ENCODE peak calls at places on chromosomes 6 and 20, in eight cellular contexts. One of them, this sample, is unnamed.

GRCh38 chr6:108610270-108610839 is 49.6 kb downstream of the FOXO3 start:
- DNase-seq in ascending aorta: no peak
- DNase-seq in thoracic aorta: no peak
- DNase-seq in mucosa of descending colon: no peak
- DNase-seq in thyroid gland: no peak
- DNase-seq in brain microvascular endothelial cell: no peak
- DNase-seq in tibial artery: no peak
- DNase-seq in body of pancreas: no peak
- DNase-seq in this sample: no peak

GRCh38 chr6:169092375-169092774 is 161.3 kb downstream of the THBS2 start:
- DNase-seq in tibial artery: no peak
- DNase-seq in brain microvascular endothelial cell: peak; percentile 40
- DNase-seq in thyroid gland: no peak
- DNase-seq in thoracic aorta: no peak
- DNase-seq in body of pancreas: no peak
- DNase-seq in ascending aorta: no peak
- DNase-seq in mucosa of descending colon: no peak
- DNase-seq in this sample: peak; percentile 71

GRCh38 chr20:23367770-23368169 is 5.8 kb downstream of the GZF1 start:
- DNase-seq in tibial artery: no peak
- DNase-seq in thyroid gland: no peak
- DNase-seq in brain microvascular endothelial cell: no peak
- DNase-seq in body of pancreas: no peak
- DNase-seq in mucosa of descending colon: no peak
- DNase-seq in ascending aorta: no peak
- DNase-seq in thoracic aorta: no peak
- DNase-seq in this sample: no peak

GRCh38 chr20:21571841-21572690 is 58.2 kb upstream of the NKX2-2 start:
- DNase-seq in ascending aorta: no peak
- DNase-seq in mucosa of descending colon: no peak
- DNase-seq in body of pancreas: peak; percentile 16
- DNase-seq in thyroid gland: no peak
- DNase-seq in thoracic aorta: no peak
- DNase-seq in brain microvascular endothelial cell: no peak
- DNase-seq in tibial artery: no peak
- DNase-seq in this sample: peak; percentile 7

GRCh38 chr20:54113553-54113952 is 43.2 kb upstream of the BCAS1 start:
- DNase-seq in brain microvascular endothelial cell: no peak
- DNase-seq in mucosa of descending colon: no peak
- DNase-seq in ascending aorta: no peak
- DNase-seq in thoracic aorta: no peak
- DNase-seq in tibial artery: no peak
- DNase-seq in thyroid gland: no peak
- DNase-seq in body of pancreas: no peak
- DNase-seq in this sample: no peak

GRCh38 chr6:54018722-54019121 is 92.5 kb upstream of the MLIP start:
- DNase-seq in ascending aorta: no peak
- DNase-seq in thyroid gland: no peak
- DNase-seq in mucosa of descending colon: no peak
- DNase-seq in tibial artery: no peak
- DNase-seq in body of pancreas: no peak
- DNase-seq in thoracic aorta: no peak
- DNase-seq in brain microvascular endothelial cell: no peak
- DNase-seq in this sample: no peak

GRCh38 chr6:104956663-104957294 is at the start of gene LIN28B:
- DNase-seq in ascending aorta: no peak
- DNase-seq in body of pancreas: no peak
- DNase-seq in thyroid gland: no peak
- DNase-seq in thoracic aorta: no peak
- DNase-seq in mucosa of descending colon: no peak
- DNase-seq in brain microvascular endothelial cell: no peak
- DNase-seq in tibial artery: no peak
- DNase-seq in this sample: no peak

GRCh38 chr6:394641-395289 is 3.2 kb downstream of the IRF4 start:
- DNase-seq in brain microvascular endothelial cell: no peak
- DNase-seq in thoracic aorta: no peak
- DNase-seq in tibial artery: no peak
- DNase-seq in mucosa of descending colon: no peak
- DNase-seq in thyroid gland: no peak
- DNase-seq in body of pancreas: no peak
- DNase-seq in ascending aorta: no peak
- DNase-seq in this sample: no peak

GRCh38 chr6:136747538-136747937 is 44.7 kb downstream of the MAP3K5 start:
- DNase-seq in thyroid gland: no peak
- DNase-seq in body of pancreas: no peak
- DNase-seq in thoracic aorta: no peak
- DNase-seq in brain microvascular endothelial cell: no peak
- DNase-seq in mucosa of descending colon: no peak
- DNase-seq in ascending aorta: no peak
- DNase-seq in tibial artery: no peak
- DNase-seq in this sample: no peak

GRCh38 chr20:41392295-41392694 is 25.7 kb upstream of the EMILIN3 start:
- DNase-seq in body of pancreas: no peak
- DNase-seq in mucosa of descending colon: no peak
- DNase-seq in thyroid gland: no peak
- DNase-seq in tibial artery: no peak
- DNase-seq in brain microvascular endothelial cell: no peak
- DNase-seq in ascending aorta: no peak
- DNase-seq in thoracic aorta: no peak
- DNase-seq in this sample: no peak

GRCh38 chr20:2750343-2751251 is 49.8 kb downstream of the CPXM1 start:
- DNase-seq in body of pancreas: no peak
- DNase-seq in brain microvascular endothelial cell: peak; percentile 12
- DNase-seq in tibial artery: peak; percentile 57
- DNase-seq in ascending aorta: no peak
- DNase-seq in thyroid gland: no peak
- DNase-seq in thoracic aorta: no peak
- DNase-seq in mucosa of descending colon: peak; percentile 66
- DNase-seq in this sample: peak; percentile 57

GRCh38 chr20:53903652-53903987 is 166.8 kb downstream of the BCAS1 start:
- DNase-seq in body of pancreas: no peak
- DNase-seq in tibial artery: no peak
- DNase-seq in thoracic aorta: no peak
- DNase-seq in ascending aorta: no peak
- DNase-seq in brain microvascular endothelial cell: no peak
- DNase-seq in thyroid gland: no peak
- DNase-seq in mucosa of descending colon: no peak
- DNase-seq in this sample: no peak

GRCh38 chr20:22584630-22584921 is 204 bp upstream of the FOXA2 start:
- DNase-seq in thyroid gland: peak; percentile 77
- DNase-seq in ascending aorta: no peak
- DNase-seq in brain microvascular endothelial cell: no peak
- DNase-seq in body of pancreas: peak; percentile 94
- DNase-seq in thoracic aorta: no peak
- DNase-seq in tibial artery: no peak
- DNase-seq in mucosa of descending colon: peak; percentile 91
- DNase-seq in this sample: no peak

GRCh38 chr20:57653910-57654309 is 33.7 kb upstream of the ZBP1 start:
- DNase-seq in brain microvascular endothelial cell: no peak
- DNase-seq in mucosa of descending colon: no peak
- DNase-seq in body of pancreas: no peak
- DNase-seq in thoracic aorta: no peak
- DNase-seq in ascending aorta: no peak
- DNase-seq in thyroid gland: no peak
- DNase-seq in tibial artery: no peak
- DNase-seq in this sample: no peak

GRCh38 chr20:61932711-61933480 is 132.8 kb downstream of the TAF4 start:
- DNase-seq in tibial artery: peak; percentile 13
- DNase-seq in thoracic aorta: no peak
- DNase-seq in brain microvascular endothelial cell: no peak
- DNase-seq in thyroid gland: no peak
- DNase-seq in ascending aorta: no peak
- DNase-seq in mucosa of descending colon: peak; percentile 41
- DNase-seq in body of pancreas: no peak
- DNase-seq in this sample: no peak

GRCh38 chr6:86756623-86757246 is 180.6 kb upstream of the HTR1E start:
- DNase-seq in thyroid gland: no peak
- DNase-seq in brain microvascular endothelial cell: no peak
- DNase-seq in ascending aorta: no peak
- DNase-seq in thoracic aorta: no peak
- DNase-seq in body of pancreas: no peak
- DNase-seq in tibial artery: no peak
- DNase-seq in mucosa of descending colon: no peak
- DNase-seq in this sample: no peak

GRCh38 chr20:52975024-52975732 is 3.0 kb downstream of the TSHZ2 start:
- DNase-seq in body of pancreas: no peak
- DNase-seq in thoracic aorta: no peak
- DNase-seq in mucosa of descending colon: no peak
- DNase-seq in thyroid gland: no peak
- DNase-seq in tibial artery: no peak
- DNase-seq in ascending aorta: no peak
- DNase-seq in brain microvascular endothelial cell: no peak
- DNase-seq in this sample: peak; percentile 35

GRCh38 chr6:157825243-157825904 is 2.3 kb downstream of the SNX9 start:
- DNase-seq in body of pancreas: no peak
- DNase-seq in brain microvascular endothelial cell: no peak
- DNase-seq in thyroid gland: no peak
- DNase-seq in ascending aorta: no peak
- DNase-seq in thoracic aorta: no peak
- DNase-seq in tibial artery: no peak
- DNase-seq in mucosa of descending colon: no peak
- DNase-seq in this sample: no peak

GRCh38 chr6:30682181-30683117 is 4.0 kb downstream of the PPP1R18 start:
- DNase-seq in body of pancreas: peak; percentile 47
- DNase-seq in tibial artery: peak; percentile 84
- DNase-seq in mucosa of descending colon: peak; percentile 96
- DNase-seq in brain microvascular endothelial cell: peak; percentile 88
- DNase-seq in thoracic aorta: peak; percentile 72
- DNase-seq in ascending aorta: peak; percentile 81
- DNase-seq in thyroid gland: peak; percentile 61
- DNase-seq in this sample: peak; percentile 75

GRCh38 chr6:22113046-22113766 is 183.6 kb downstream of the PRL start:
- DNase-seq in ascending aorta: no peak
- DNase-seq in thyroid gland: peak; percentile 1
- DNase-seq in mucosa of descending colon: no peak
- DNase-seq in body of pancreas: no peak
- DNase-seq in thoracic aorta: peak; percentile 14
- DNase-seq in brain microvascular endothelial cell: peak; percentile 99
- DNase-seq in tibial artery: peak; percentile 65
- DNase-seq in this sample: peak; percentile 99

GRCh38 chr6:29499704-29500103 is 11.9 kb upstream of the MAS1L start:
- DNase-seq in ascending aorta: no peak
- DNase-seq in thyroid gland: no peak
- DNase-seq in body of pancreas: no peak
- DNase-seq in thoracic aorta: no peak
- DNase-seq in mucosa of descending colon: no peak
- DNase-seq in brain microvascular endothelial cell: no peak
- DNase-seq in tibial artery: no peak
- DNase-seq in this sample: no peak

GRCh38 chr6:6825986-6826901 is 237.7 kb downstream of the LY86 start:
- DNase-seq in brain microvascular endothelial cell: no peak
- DNase-seq in tibial artery: peak; percentile 41
- DNase-seq in thyroid gland: peak; percentile 47
- DNase-seq in body of pancreas: no peak
- DNase-seq in mucosa of descending colon: no peak
- DNase-seq in thoracic aorta: no peak
- DNase-seq in ascending aorta: no peak
- DNase-seq in this sample: peak; percentile 29

GRCh38 chr20:48486065-48486464 is 341.7 kb downstream of the PREX1 start:
- DNase-seq in body of pancreas: no peak
- DNase-seq in thoracic aorta: no peak
- DNase-seq in thyroid gland: no peak
- DNase-seq in ascending aorta: no peak
- DNase-seq in tibial artery: no peak
- DNase-seq in brain microvascular endothelial cell: no peak
- DNase-seq in mucosa of descending colon: no peak
- DNase-seq in this sample: no peak

GRCh38 chr20:49993301-49993751 is 10.5 kb downstream of the SNAI1 start:
- DNase-seq in mucosa of descending colon: no peak
- DNase-seq in tibial artery: peak; percentile 55
- DNase-seq in thoracic aorta: no peak
- DNase-seq in brain microvascular endothelial cell: no peak
- DNase-seq in thyroid gland: no peak
- DNase-seq in ascending aorta: no peak
- DNase-seq in body of pancreas: no peak
- DNase-seq in this sample: peak; percentile 44

GRCh38 chr20:59386819-59387218 is 86.4 kb downstream of the EDN3 start:
- DNase-seq in thyroid gland: no peak
- DNase-seq in body of pancreas: no peak
- DNase-seq in thoracic aorta: no peak
- DNase-seq in mucosa of descending colon: no peak
- DNase-seq in brain microvascular endothelial cell: no peak
- DNase-seq in tibial artery: no peak
- DNase-seq in ascending aorta: no peak
- DNase-seq in this sample: no peak

GRCh38 chr6:74167951-74168350 is 471.9 kb downstream of the CD109 start:
- DNase-seq in mucosa of descending colon: no peak
- DNase-seq in thoracic aorta: no peak
- DNase-seq in brain microvascular endothelial cell: no peak
- DNase-seq in tibial artery: no peak
- DNase-seq in body of pancreas: no peak
- DNase-seq in ascending aorta: no peak
- DNase-seq in thyroid gland: no peak
- DNase-seq in this sample: peak; percentile 1

GRCh38 chr6:8434727-8435092 is 635 bp downstream of the SLC35B3 start:
- DNase-seq in mucosa of descending colon: no peak
- DNase-seq in body of pancreas: no peak
- DNase-seq in thoracic aorta: no peak
- DNase-seq in tibial artery: no peak
- DNase-seq in thyroid gland: no peak
- DNase-seq in ascending aorta: no peak
- DNase-seq in brain microvascular endothelial cell: no peak
- DNase-seq in this sample: no peak

GRCh38 chr6:3294921-3295871 is 36.4 kb downstream of the PSMG4 start:
- DNase-seq in tibial artery: peak; percentile 15
- DNase-seq in thoracic aorta: no peak
- DNase-seq in thyroid gland: peak; percentile 51
- DNase-seq in ascending aorta: no peak
- DNase-seq in body of pancreas: no peak
- DNase-seq in brain microvascular endothelial cell: no peak
- DNase-seq in mucosa of descending colon: no peak
- DNase-seq in this sample: no peak
- TF ChIP-seq CTCF in tibial artery: no peak
- TF ChIP-seq CTCF in thoracic aorta: no peak
- TF ChIP-seq CTCF in thyroid gland: no peak
- TF ChIP-seq CTCF in ascending aorta: no peak
- TF ChIP-seq CTCF in body of pancreas: no peak
- TF ChIP-seq CTCF in brain microvascular endothelial cell: peak; percentile 10
- TF ChIP-seq CTCF in mucosa of descending colon: no peak
- TF ChIP-seq CTCF in this sample: peak; percentile 10

GRCh38 chr6:17419189-17419575 is 25.8 kb downstream of the CAP2 start:
- DNase-seq in brain microvascular endothelial cell: no peak
- DNase-seq in body of pancreas: no peak
- DNase-seq in tibial artery: no peak
- DNase-seq in thoracic aorta: no peak
- DNase-seq in ascending aorta: no peak
- DNase-seq in mucosa of descending colon: no peak
- DNase-seq in thyroid gland: no peak
- DNase-seq in this sample: peak; percentile 13
- H3K4me3 ChIP-seq in brain microvascular endothelial cell: no peak overlapping the region
- H3K4me3 ChIP-seq in body of pancreas: no peak overlapping the region
- H3K4me3 ChIP-seq in tibial artery: no peak overlapping the region
- H3K4me3 ChIP-seq in thoracic aorta: peak overlapping the region; percentile 60
- H3K4me3 ChIP-seq in ascending aorta: peak overlapping the region; percentile 40
- H3K4me3 ChIP-seq in mucosa of descending colon: no peak overlapping the region
- H3K4me3 ChIP-seq in thyroid gland: no peak overlapping the region
- H3K4me3 ChIP-seq in this sample: no peak overlapping the region

GRCh38 chr20:63216849-63217471 is 1.0 kb upstream of the YTHDF1 start:
- DNase-seq in mucosa of descending colon: no peak
- DNase-seq in tibial artery: no peak
- DNase-seq in body of pancreas: no peak
- DNase-seq in brain microvascular endothelial cell: no peak
- DNase-seq in ascending aorta: no peak
- DNase-seq in thoracic aorta: no peak
- DNase-seq in thyroid gland: no peak
- DNase-seq in this sample: no peak
- TF ChIP-seq CTCF in mucosa of descending colon: no peak
- TF ChIP-seq CTCF in tibial artery: no peak
- TF ChIP-seq CTCF in body of pancreas: no peak
- TF ChIP-seq CTCF in brain microvascular endothelial cell: no peak
- TF ChIP-seq CTCF in ascending aorta: no peak
- TF ChIP-seq CTCF in thoracic aorta: no peak
- TF ChIP-seq CTCF in thyroid gland: no peak
- TF ChIP-seq CTCF in this sample: no peak

GRCh38 chr20:43140719-43141118 is 49.0 kb downstream of the PTPRT start:
- DNase-seq in tibial artery: no peak
- DNase-seq in thoracic aorta: no peak
- DNase-seq in brain microvascular endothelial cell: no peak
- DNase-seq in mucosa of descending colon: no peak
- DNase-seq in ascending aorta: no peak
- DNase-seq in thyroid gland: no peak
- DNase-seq in body of pancreas: no peak
- DNase-seq in this sample: no peak
- H3K4me3 ChIP-seq in tibial artery: no peak overlapping the region
- H3K4me3 ChIP-seq in thoracic aorta: no peak overlapping the region
- H3K4me3 ChIP-seq in brain microvascular endothelial cell: no peak overlapping the region
- H3K4me3 ChIP-seq in mucosa of descending colon: no peak overlapping the region
- H3K4me3 ChIP-seq in ascending aorta: no peak overlapping the region
- H3K4me3 ChIP-seq in thyroid gland: no peak overlapping the region
- H3K4me3 ChIP-seq in body of pancreas: no peak overlapping the region
- H3K4me3 ChIP-seq in this sample: no peak overlapping the region

This sample was measured in fibroblast of pulmonary artery.